ENCODE peak calls at places on chromosomes 12 and 14, in five cellular contexts. One of them, this sample, is unnamed. For H3K4me1, the result is how much of the 10 kb centered on the place peaks cover.

GRCh38 chr12:7645395-7646177 is 20.1 kb downstream of the APOBEC1 start:
- DNase-seq in endothelial cell of umbilical vein: peak
- DNase-seq in Panc1: no peak
- DNase-seq in HCT116: peak
- DNase-seq in sigmoid colon: no peak
- DNase-seq in this sample: no peak

GRCh38 chr12:63151898-63152700 is 1.1 kb upstream of the AVPR1A start:
- DNase-seq in endothelial cell of umbilical vein: peak
- DNase-seq in Panc1: peak
- DNase-seq in HCT116: peak
- DNase-seq in sigmoid colon: no peak
- DNase-seq in this sample: peak

GRCh38 chr12:116708826-116709756 is 28.8 kb downstream of the SPRING1 start:
- DNase-seq in endothelial cell of umbilical vein: peak
- DNase-seq in Panc1: peak
- DNase-seq in HCT116: peak
- DNase-seq in sigmoid colon: no peak
- DNase-seq in this sample: peak

GRCh38 chr14:59337151-59337611 is 128.0 kb downstream of the GPR135 start:
- DNase-seq in endothelial cell of umbilical vein: peak
- DNase-seq in Panc1: no peak
- DNase-seq in HCT116: no peak
- DNase-seq in sigmoid colon: peak
- DNase-seq in this sample: peak

GRCh38 chr12:125140918-125141573 is 75.8 kb downstream of the AACS start:
- DNase-seq in endothelial cell of umbilical vein: peak
- DNase-seq in Panc1: peak
- DNase-seq in HCT116: peak
- DNase-seq in sigmoid colon: no peak
- DNase-seq in this sample: no peak

GRCh38 chr12:113961921-113962710 is 4.0 kb downstream of the RBM19 start:
- DNase-seq in endothelial cell of umbilical vein: no peak
- DNase-seq in Panc1: no peak
- DNase-seq in HCT116: no peak
- DNase-seq in sigmoid colon: no peak
- DNase-seq in this sample: no peak

GRCh38 chr12:116827432-116827831 is 53.8 kb downstream of the HRK start:
- DNase-seq in endothelial cell of umbilical vein: no peak
- DNase-seq in Panc1: no peak
- DNase-seq in HCT116: no peak
- DNase-seq in sigmoid colon: no peak
- DNase-seq in this sample: no peak

GRCh38 chr12:126869644-126870043 is 1397.3 kb upstream of the TMEM132C start:
- DNase-seq in endothelial cell of umbilical vein: no peak
- DNase-seq in Panc1: no peak
- DNase-seq in HCT116: no peak
- DNase-seq in sigmoid colon: no peak
- DNase-seq in this sample: no peak

GRCh38 chr12:57744194-57744776 is 554 bp upstream of the TSPAN31 start:
- DNase-seq in endothelial cell of umbilical vein: no peak
- DNase-seq in Panc1: peak
- DNase-seq in HCT116: peak
- DNase-seq in sigmoid colon: peak
- DNase-seq in this sample: peak

GRCh38 chr12:15584366-15585041 is 204.7 kb downstream of the EPS8 start:
- DNase-seq in endothelial cell of umbilical vein: peak
- DNase-seq in Panc1: no peak
- DNase-seq in HCT116: peak
- DNase-seq in sigmoid colon: no peak
- DNase-seq in this sample: no peak

GRCh38 chr14:66369157-66369706 is 116.9 kb upstream of the CCDC196 start:
- DNase-seq in endothelial cell of umbilical vein: no peak
- DNase-seq in Panc1: no peak
- DNase-seq in HCT116: no peak
- DNase-seq in sigmoid colon: no peak
- DNase-seq in this sample: no peak

GRCh38 chr14:59406454-59407245 is 58.5 kb downstream of the GPR135 start:
- DNase-seq in endothelial cell of umbilical vein: peak
- DNase-seq in Panc1: no peak
- DNase-seq in HCT116: no peak
- DNase-seq in sigmoid colon: no peak
- DNase-seq in this sample: no peak

GRCh38 chr12:6272300-6273208 is 37.9 kb upstream of the PLEKHG6 start:
- DNase-seq in endothelial cell of umbilical vein: no peak
- DNase-seq in Panc1: no peak
- DNase-seq in HCT116: peak
- DNase-seq in sigmoid colon: peak
- DNase-seq in this sample: no peak

GRCh38 chr12:92421701-92422100 is 276.1 kb upstream of the BTG1 start:
- DNase-seq in endothelial cell of umbilical vein: peak
- DNase-seq in Panc1: no peak
- DNase-seq in HCT116: no peak
- DNase-seq in sigmoid colon: no peak
- DNase-seq in this sample: no peak

GRCh38 chr14:71539660-71540285 is 392.5 kb upstream of the RGS6 start:
- DNase-seq in endothelial cell of umbilical vein: peak
- DNase-seq in Panc1: no peak
- DNase-seq in HCT116: no peak
- DNase-seq in sigmoid colon: no peak
- DNase-seq in this sample: no peak

GRCh38 chr12:116317139-116317538 is 39.6 kb upstream of the MED13L start:
- DNase-seq in endothelial cell of umbilical vein: no peak
- DNase-seq in Panc1: no peak
- DNase-seq in HCT116: no peak
- DNase-seq in sigmoid colon: no peak
- DNase-seq in this sample: no peak

GRCh38 chr14:67187210-67187609 is 2.0 kb upstream of the GARIN2 start:
- DNase-seq in endothelial cell of umbilical vein: peak
- DNase-seq in Panc1: peak
- DNase-seq in HCT116: peak
- DNase-seq in sigmoid colon: no peak
- DNase-seq in this sample: no peak

GRCh38 chr12:57166971-57167371 is 19.6 kb upstream of the LRP1-AS start:
- DNase-seq in endothelial cell of umbilical vein: peak
- DNase-seq in Panc1: peak
- DNase-seq in HCT116: no peak
- DNase-seq in sigmoid colon: no peak
- DNase-seq in this sample: no peak

GRCh38 chr14:99574099-99574880 is 29.7 kb downstream of the CCDC85C start:
- DNase-seq in endothelial cell of umbilical vein: no peak
- DNase-seq in Panc1: no peak
- DNase-seq in HCT116: no peak
- DNase-seq in sigmoid colon: no peak
- DNase-seq in this sample: peak

GRCh38 chr12:88408828-88409227 is 171.4 kb downstream of the KITLG start:
- DNase-seq in endothelial cell of umbilical vein: no peak
- DNase-seq in Panc1: no peak
- DNase-seq in HCT116: no peak
- DNase-seq in sigmoid colon: no peak
- DNase-seq in this sample: no peak

GRCh38 chr12:93908846-93909592 is 231.8 kb downstream of the CRADD start:
- DNase-seq in endothelial cell of umbilical vein: no peak
- DNase-seq in Panc1: no peak
- DNase-seq in HCT116: no peak
- DNase-seq in sigmoid colon: no peak
- DNase-seq in this sample: peak

GRCh38 chr12:131229426-131230339 is 276.0 kb downstream of the ADGRD1 start:
- DNase-seq in endothelial cell of umbilical vein: no peak
- DNase-seq in Panc1: no peak
- DNase-seq in HCT116: no peak
- DNase-seq in sigmoid colon: no peak
- DNase-seq in this sample: no peak

GRCh38 chr12:33718631-33719030 is 279.0 kb upstream of the SYT10 start:
- DNase-seq in endothelial cell of umbilical vein: no peak
- DNase-seq in Panc1: no peak
- DNase-seq in HCT116: no peak
- DNase-seq in sigmoid colon: no peak
- DNase-seq in this sample: no peak

GRCh38 chr14:34582117-34582680 is 42.7 kb upstream of the EAPP start:
- DNase-seq in endothelial cell of umbilical vein: no peak
- DNase-seq in Panc1: no peak
- DNase-seq in HCT116: no peak
- DNase-seq in sigmoid colon: peak
- DNase-seq in this sample: no peak

DNA sequence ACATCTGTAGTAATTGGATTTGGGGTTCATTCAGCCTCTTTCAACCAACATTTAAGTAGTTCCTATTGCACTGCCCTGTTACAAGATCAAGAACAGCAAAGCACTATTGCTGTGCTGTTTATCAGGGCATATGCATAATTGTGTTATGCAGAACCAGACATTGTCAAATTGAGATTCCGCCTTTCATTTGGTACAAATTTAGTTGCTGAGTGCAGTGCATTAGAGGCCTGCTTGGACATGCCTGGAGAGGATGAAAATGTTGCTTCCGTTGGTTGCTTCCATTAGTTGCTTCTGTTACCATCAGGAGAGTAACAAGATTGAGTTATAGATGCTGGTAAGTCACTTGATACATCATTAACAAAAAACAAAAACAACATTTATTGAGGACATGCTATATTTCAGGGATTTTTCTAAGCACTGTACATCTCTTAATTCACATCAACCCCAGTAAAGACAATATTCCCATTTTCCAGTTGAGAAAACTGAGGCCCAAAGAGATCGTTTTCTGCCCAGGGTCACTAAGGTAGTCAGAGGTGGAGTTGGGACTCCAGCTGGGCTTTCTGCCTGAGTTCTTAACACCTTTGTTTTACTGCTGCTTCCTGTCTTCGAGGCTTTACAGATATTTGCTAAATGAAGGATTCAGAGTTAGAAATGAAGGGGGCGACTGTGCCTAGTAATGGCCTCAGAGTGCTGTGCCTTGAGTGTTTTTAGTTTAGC is 79.3 kb downstream of the PPP2R5C start:
- DNase-seq in endothelial cell of umbilical vein: no peak
- DNase-seq in Panc1: no peak
- DNase-seq in HCT116: no peak
- DNase-seq in sigmoid colon: no peak
- DNase-seq in this sample: no peak
- TF ChIP-seq CTCF in endothelial cell of umbilical vein: no peak
- TF ChIP-seq CTCF in Panc1: no peak
- TF ChIP-seq CTCF in HCT116: no peak
- TF ChIP-seq CTCF in sigmoid colon: no peak
- TF ChIP-seq CTCF in this sample: no peak

GRCh38 chr14:80136358-80136757 is 74.9 kb downstream of the DIO2 start:
- DNase-seq in endothelial cell of umbilical vein: no peak
- DNase-seq in Panc1: no peak
- DNase-seq in HCT116: no peak
- DNase-seq in sigmoid colon: no peak
- DNase-seq in this sample: no peak
- H3K4me1 ChIP-seq in endothelial cell of umbilical vein: under half
- H3K4me1 ChIP-seq in Panc1: under half
- H3K4me1 ChIP-seq in HCT116: under half
- H3K4me1 ChIP-seq in sigmoid colon: under half
- H3K4me1 ChIP-seq in this sample: under half

DNA sequence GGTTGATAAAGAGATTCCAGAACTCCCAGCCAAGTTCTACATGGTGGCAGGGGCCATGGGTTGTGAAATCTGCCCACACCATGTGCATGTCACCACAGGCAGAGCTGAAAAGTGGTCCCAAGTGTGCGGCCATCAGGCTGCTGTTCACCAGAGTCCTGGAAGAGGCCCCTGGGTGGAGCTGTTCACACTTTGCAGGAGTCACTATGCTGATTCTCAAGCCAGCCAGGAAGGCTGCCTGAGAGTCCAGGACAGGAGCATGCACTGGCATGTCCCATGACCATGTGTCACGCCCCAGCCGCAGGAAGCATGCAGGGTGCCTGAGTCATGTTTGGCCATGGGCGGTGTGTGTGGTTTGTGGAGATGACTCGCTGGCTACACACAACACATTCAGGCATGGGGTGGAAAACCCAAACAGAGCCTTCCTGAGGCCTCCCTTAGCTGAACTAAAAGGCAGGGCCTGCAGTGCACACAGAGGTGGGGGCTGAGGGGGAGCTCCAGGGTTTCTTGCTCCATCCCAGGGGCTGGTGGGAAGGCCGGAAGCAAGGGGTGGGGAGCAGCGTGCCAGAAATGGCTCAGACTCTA is 19.5 kb downstream of the ABCB9 start:
- DNase-seq in endothelial cell of umbilical vein: peak
- DNase-seq in Panc1: peak
- DNase-seq in HCT116: peak
- DNase-seq in sigmoid colon: peak
- DNase-seq in this sample: peak
- TF ChIP-seq POLR2AphosphoS5 in endothelial cell of umbilical vein: peak
- TF ChIP-seq POLR2AphosphoS5 in Panc1: peak
- TF ChIP-seq POLR2AphosphoS5 in HCT116: peak
- TF ChIP-seq POLR2AphosphoS5 in sigmoid colon: peak
- TF ChIP-seq POLR2AphosphoS5 in this sample: no peak

GRCh38 chr12:110279976-110280783 is 867 bp upstream of the ATP2A2 start:
- DNase-seq in endothelial cell of umbilical vein: peak
- DNase-seq in Panc1: no peak
- DNase-seq in HCT116: no peak
- DNase-seq in sigmoid colon: peak
- DNase-seq in this sample: peak

GRCh38 chr12:110281549-110282342 is 699 bp downstream of the ATP2A2 start:
- DNase-seq in endothelial cell of umbilical vein: peak
- DNase-seq in Panc1: no peak
- DNase-seq in HCT116: no peak
- DNase-seq in sigmoid colon: peak
- DNase-seq in this sample: peak

GRCh38 chr12:110279561-110279960 is 1.5 kb upstream of the ATP2A2 start:
- DNase-seq in endothelial cell of umbilical vein: no peak
- DNase-seq in Panc1: no peak
- DNase-seq in HCT116: no peak
- DNase-seq in sigmoid colon: no peak
- DNase-seq in this sample: no peak

GRCh38 chr12:110282343-110282860 is 1.4 kb downstream of the ATP2A2 start:
- DNase-seq in endothelial cell of umbilical vein: no peak
- DNase-seq in Panc1: no peak
- DNase-seq in HCT116: no peak
- DNase-seq in sigmoid colon: no peak
- DNase-seq in this sample: no peak

GRCh38 chr12:110280784-110281548 is at the start of gene ATP2A2:
- DNase-seq in endothelial cell of umbilical vein: peak
- DNase-seq in Panc1: no peak
- DNase-seq in HCT116: peak
- DNase-seq in sigmoid colon: peak
- DNase-seq in this sample: peak
- TF ChIP-seq CTCF in endothelial cell of umbilical vein: no peak
- TF ChIP-seq CTCF in Panc1: no peak
- TF ChIP-seq CTCF in HCT116: no peak
- TF ChIP-seq CTCF in sigmoid colon: no peak
- TF ChIP-seq CTCF in this sample: no peak